ENCODE peak calls at places on chromosomes 6 and 20, in five cellular contexts. Q is HL-60, I is Caco-2, H is EL, U is NCI-H1436. Y is an unnamed sample.
A peak's percentile ranks its signal among the peaks of the same experiment; 100 is the strongest.

GRCh38 chr6:133635447-133635846 is 253.5 kb upstream of the TCF21 start:
- DNase-seq in Q (no peak), I (peak; percentile 7), H (no peak), U (no peak), Y (no peak)

GRCh38 chr6:14065350-14065749 is 52.2 kb upstream of the CD83 start:
- DNase-seq in Q (no peak), I (no peak), H (no peak), U (no peak), Y (no peak)

GRCh38 chr6:97765480-97765879 is 482.5 kb upstream of the MMS22L start:
- DNase-seq in Q (no peak), I (no peak), H (peak; percentile 10), U (no peak), Y (no peak)

GRCh38 chr6:91453479-91453878 is 866.6 kb upstream of the MAP3K7 start:
- DNase-seq in Q (no peak), I (no peak), H (no peak), U (no peak), Y (no peak)

GRCh38 chr6:35360349-35361138 is 18.2 kb downstream of the PPARD start:
- DNase-seq in Q (no peak), I (peak; percentile 68), H (no peak), U (no peak), Y (no peak)

GRCh38 chr6:31700716-31701401 is 2.3 kb downstream of the ABHD16A start:
- DNase-seq in Q (no peak), I (peak; percentile 42), H (no peak), U (no peak), Y (no peak)

GRCh38 chr20:62274332-62275262 is 28.2 kb upstream of the ADRM1 start:
- DNase-seq in Q (no peak), I (no peak), H (no peak), U (no peak), Y (no peak)

GRCh38 chr6:101018157-101018556 is 137.0 kb upstream of the ASCC3 start:
- DNase-seq in Q (no peak), I (no peak), H (no peak), U (no peak), Y (no peak)

GRCh38 chr6:55853008-55854001 is 22.1 kb downstream of the BMP5 start:
- DNase-seq in Q (no peak), I (no peak), H (peak; percentile 12), U (no peak), Y (no peak)

GRCh38 chr6:158016571-158017383 is 35.1 kb downstream of the SYNJ2 start:
- DNase-seq in Q (no peak), I (no peak), H (no peak), U (no peak), Y (no peak)

GRCh38 chr20:48702388-48703041 is 125.3 kb downstream of the PREX1 start:
- DNase-seq in Q (no peak), I (no peak), H (no peak), U (no peak), Y (no peak)

GRCh38 chr6:12504325-12504966 is 212.1 kb upstream of the PHACTR1 start:
- DNase-seq in Q (peak; percentile 12), I (peak; percentile 55), H (peak; percentile 22), U (no peak), Y (no peak)

GRCh38 chr6:25774120-25774730 is 19.7 kb downstream of the SLC17A4 start:
- DNase-seq in Q (no peak), I (no peak), H (no peak), U (no peak), Y (peak; percentile 46)

GRCh38 chr20:2476742-2477615 is 6.4 kb upstream of the SNRPB start:
- DNase-seq in Q (no peak), I (peak; percentile 21), H (no peak), U (no peak), Y (no peak)

GRCh38 chr20:47318027-47318595 is 38.4 kb downstream of the ZMYND8 start:
- DNase-seq in Q (peak; percentile 23), I (peak; percentile 88), H (peak; percentile 73), U (no peak), Y (no peak)

Y was measured in NCI-H187 treated with DMSO at 0.1 percent for 48 hours.